ENCODE peak calls at places on chromosomes 1 and 21, in five cellular contexts. One of them, this sample, is unnamed.

GRCh38 chr1:47393141-47393540 is 22.9 kb upstream of the FOXE3 start:
- DNase-seq in adrenal gland: no peak
- DNase-seq in body of pancreas: no peak
- DNase-seq in lower leg skin: peak; percentile 18
- DNase-seq in uterus: no peak
- DNase-seq in this sample: no peak

GRCh38 chr1:217965156-217965786 is 319.8 kb upstream of the RRP15 start:
- DNase-seq in lower leg skin: no peak
- DNase-seq in uterus: no peak
- DNase-seq in body of pancreas: no peak
- DNase-seq in adrenal gland: no peak
- DNase-seq in this sample: no peak

GRCh38 chr1:178810585-178810984 is 60.3 kb downstream of the ANGPTL1 start:
- DNase-seq in body of pancreas: no peak
- DNase-seq in lower leg skin: no peak
- DNase-seq in adrenal gland: no peak
- DNase-seq in uterus: no peak
- DNase-seq in this sample: no peak

GRCh38 chr1:21331752-21332480 is 41.7 kb upstream of the ECE1 start:
- DNase-seq in lower leg skin: no peak
- DNase-seq in uterus: no peak
- DNase-seq in body of pancreas: peak; percentile 9
- DNase-seq in adrenal gland: peak; percentile 40
- DNase-seq in this sample: no peak

GRCh38 chr1:225543350-225543749 is 109.6 kb downstream of the ENAH start:
- DNase-seq in body of pancreas: no peak
- DNase-seq in adrenal gland: no peak
- DNase-seq in uterus: no peak
- DNase-seq in lower leg skin: no peak
- DNase-seq in this sample: no peak

GRCh38 chr1:41492341-41492848 is 7.9 kb upstream of the EDN2 start:
- DNase-seq in lower leg skin: no peak
- DNase-seq in body of pancreas: peak; percentile 50
- DNase-seq in uterus: no peak
- DNase-seq in adrenal gland: no peak
- DNase-seq in this sample: no peak

GRCh38 chr1:93616996-93617669 is 64.5 kb downstream of the BCAR3 start:
- DNase-seq in adrenal gland: peak; percentile 82
- DNase-seq in body of pancreas: peak; percentile 86
- DNase-seq in lower leg skin: no peak
- DNase-seq in uterus: peak; percentile 36
- DNase-seq in this sample: no peak

GRCh38 chr21:46667735-46668380 is 32.4 kb downstream of the PRMT2 start:
- DNase-seq in uterus: no peak
- DNase-seq in lower leg skin: no peak
- DNase-seq in body of pancreas: no peak
- DNase-seq in adrenal gland: no peak
- DNase-seq in this sample: peak; percentile 65

GRCh38 chr1:42679364-42679983 is 2.7 kb upstream of the YBX1 start:
- DNase-seq in body of pancreas: no peak
- DNase-seq in uterus: no peak
- DNase-seq in lower leg skin: no peak
- DNase-seq in adrenal gland: no peak
- DNase-seq in this sample: no peak

GRCh38 chr1:39500862-39501389 is 9.5 kb downstream of the BMP8A start:
- DNase-seq in uterus: no peak
- DNase-seq in lower leg skin: no peak
- DNase-seq in adrenal gland: no peak
- DNase-seq in body of pancreas: no peak
- DNase-seq in this sample: no peak

GRCh38 chr1:152761609-152762213 is 3.9 kb downstream of the KPRP start:
- DNase-seq in lower leg skin: no peak
- DNase-seq in uterus: no peak
- DNase-seq in body of pancreas: no peak
- DNase-seq in adrenal gland: no peak
- DNase-seq in this sample: no peak

GRCh38 chr1:11384170-11384554 is 94.8 kb upstream of the DISP3 start:
- DNase-seq in lower leg skin: no peak
- DNase-seq in uterus: no peak
- DNase-seq in body of pancreas: no peak
- DNase-seq in adrenal gland: no peak
- DNase-seq in this sample: no peak

GRCh38 chr1:17192394-17193221 is 12.3 kb upstream of the PADI1 start:
- DNase-seq in body of pancreas: no peak
- DNase-seq in lower leg skin: peak; percentile 79
- DNase-seq in uterus: no peak
- DNase-seq in adrenal gland: no peak
- DNase-seq in this sample: no peak

GRCh38 chr21:43865471-43866181 is 603 bp downstream of the AGPAT3 start:
- DNase-seq in lower leg skin: no peak
- DNase-seq in adrenal gland: peak; percentile 52
- DNase-seq in uterus: peak; percentile 40
- DNase-seq in body of pancreas: peak; percentile 57
- DNase-seq in this sample: no peak
- TF ChIP-seq POLR2A in lower leg skin: no peak
- TF ChIP-seq POLR2A in adrenal gland: no peak
- TF ChIP-seq POLR2A in uterus: peak; percentile 18
- TF ChIP-seq POLR2A in body of pancreas: no peak
- TF ChIP-seq POLR2A in this sample: no peak

DNA sequence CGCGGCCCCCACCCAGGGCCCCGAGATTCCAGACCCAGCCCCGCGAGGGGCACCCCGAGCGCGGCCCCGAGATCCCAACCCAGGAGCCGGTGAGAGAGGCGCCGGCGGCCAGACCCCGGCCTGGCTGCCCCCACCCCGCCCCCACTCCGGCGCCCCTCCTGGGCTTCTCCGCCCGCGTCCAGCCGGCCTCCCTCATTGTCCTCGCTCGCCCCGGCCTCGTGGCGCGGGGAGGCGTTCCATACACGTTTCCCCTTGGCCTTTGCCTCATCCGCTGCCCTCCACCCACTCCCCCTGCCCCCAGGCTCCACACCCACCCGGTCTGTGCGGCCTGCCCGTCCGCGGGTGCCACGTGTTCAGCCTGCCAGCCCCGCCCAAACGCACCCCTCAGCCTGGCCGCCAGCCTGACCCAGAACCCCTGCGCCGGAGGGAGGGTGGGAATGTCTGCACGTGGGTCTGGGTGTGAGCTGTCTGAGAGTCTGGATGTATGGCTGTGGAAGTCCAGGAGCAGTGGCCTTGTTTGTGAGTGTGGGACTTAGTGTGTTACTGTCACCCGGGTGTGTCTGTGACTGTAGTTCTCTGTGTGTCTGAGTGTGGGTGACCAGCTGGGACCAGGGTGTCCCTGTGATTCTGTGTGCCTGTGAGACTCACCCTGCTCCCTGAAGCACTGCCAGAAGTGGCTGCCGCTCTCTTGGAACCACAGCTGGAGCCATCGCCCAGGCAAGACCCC is 681 bp downstream of the B4GALT2 start:
- DNase-seq in body of pancreas: peak; percentile 88
- DNase-seq in uterus: peak; percentile 42
- DNase-seq in lower leg skin: peak; percentile 90
- DNase-seq in adrenal gland: peak; percentile 58
- DNase-seq in this sample: no peak
- TF ChIP-seq POLR2A in body of pancreas: no peak
- TF ChIP-seq POLR2A in uterus: no peak
- TF ChIP-seq POLR2A in lower leg skin: no peak
- TF ChIP-seq POLR2A in adrenal gland: no peak
- TF ChIP-seq POLR2A in this sample: no peak

GRCh38 chr1:241847796-241848668 is at the start of gene EXO1:
- DNase-seq in uterus: peak; percentile 81
- DNase-seq in adrenal gland: peak; percentile 90
- DNase-seq in body of pancreas: peak; percentile 86
- DNase-seq in lower leg skin: peak; percentile 96
- DNase-seq in this sample: no peak
- TF ChIP-seq POLR2A in uterus: peak; percentile 24
- TF ChIP-seq POLR2A in adrenal gland: no peak
- TF ChIP-seq POLR2A in body of pancreas: no peak
- TF ChIP-seq POLR2A in lower leg skin: no peak
- TF ChIP-seq POLR2A in this sample: no peak

GRCh38 chr1:44799770-44800584 is at the start of gene PLK3:
- DNase-seq in uterus: peak; percentile 99
- DNase-seq in adrenal gland: peak; percentile 99
- DNase-seq in lower leg skin: peak; percentile 99
- DNase-seq in body of pancreas: peak; percentile 99
- DNase-seq in this sample: peak; percentile 100
- TF ChIP-seq POLR2A in uterus: peak; percentile 97
- TF ChIP-seq POLR2A in adrenal gland: peak; percentile 98
- TF ChIP-seq POLR2A in lower leg skin: peak; percentile 65
- TF ChIP-seq POLR2A in body of pancreas: peak; percentile 95
- TF ChIP-seq POLR2A in this sample: peak; percentile 92

DNA sequence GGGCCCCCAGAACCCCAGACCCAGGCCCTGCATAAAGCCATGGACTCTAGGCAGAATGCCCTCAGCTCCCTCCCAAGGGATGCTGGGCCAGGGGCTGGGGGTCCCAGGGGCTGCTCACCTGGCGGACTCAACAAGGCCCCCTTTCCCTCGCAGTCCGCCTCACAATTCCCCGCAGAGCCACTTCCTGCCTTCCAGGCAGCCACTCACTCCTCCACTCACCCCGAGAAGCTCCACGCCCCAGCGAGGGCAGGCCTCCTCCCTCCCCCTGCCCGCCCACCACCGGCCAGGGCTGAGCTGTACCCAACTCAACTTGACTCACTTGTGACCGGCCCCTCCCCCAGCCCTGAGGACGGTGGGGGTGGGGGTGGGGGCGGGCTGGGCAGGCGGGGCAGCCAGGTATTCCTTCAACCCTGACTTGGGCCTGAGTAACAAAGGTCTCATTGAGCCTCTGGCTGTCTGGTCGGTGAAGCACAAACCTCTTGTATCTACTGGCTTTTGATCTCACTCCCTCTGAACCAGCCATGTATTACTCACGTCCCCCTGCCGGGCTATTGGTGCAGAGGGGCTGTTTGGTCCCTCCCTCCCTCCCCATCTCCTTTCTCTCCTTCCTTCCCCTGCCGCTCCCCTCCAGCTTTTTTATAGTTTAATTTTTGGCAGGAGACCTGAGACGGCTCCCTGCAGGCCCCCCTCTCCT is 5.9 kb downstream of the BLACAT1 start:
- DNase-seq in uterus: no peak
- DNase-seq in adrenal gland: no peak
- DNase-seq in body of pancreas: peak; percentile 66
- DNase-seq in lower leg skin: no peak
- DNase-seq in this sample: no peak
- TF ChIP-seq POLR2A in uterus: no peak
- TF ChIP-seq POLR2A in adrenal gland: no peak
- TF ChIP-seq POLR2A in body of pancreas: no peak
- TF ChIP-seq POLR2A in lower leg skin: no peak
- TF ChIP-seq POLR2A in this sample: no peak

DNA sequence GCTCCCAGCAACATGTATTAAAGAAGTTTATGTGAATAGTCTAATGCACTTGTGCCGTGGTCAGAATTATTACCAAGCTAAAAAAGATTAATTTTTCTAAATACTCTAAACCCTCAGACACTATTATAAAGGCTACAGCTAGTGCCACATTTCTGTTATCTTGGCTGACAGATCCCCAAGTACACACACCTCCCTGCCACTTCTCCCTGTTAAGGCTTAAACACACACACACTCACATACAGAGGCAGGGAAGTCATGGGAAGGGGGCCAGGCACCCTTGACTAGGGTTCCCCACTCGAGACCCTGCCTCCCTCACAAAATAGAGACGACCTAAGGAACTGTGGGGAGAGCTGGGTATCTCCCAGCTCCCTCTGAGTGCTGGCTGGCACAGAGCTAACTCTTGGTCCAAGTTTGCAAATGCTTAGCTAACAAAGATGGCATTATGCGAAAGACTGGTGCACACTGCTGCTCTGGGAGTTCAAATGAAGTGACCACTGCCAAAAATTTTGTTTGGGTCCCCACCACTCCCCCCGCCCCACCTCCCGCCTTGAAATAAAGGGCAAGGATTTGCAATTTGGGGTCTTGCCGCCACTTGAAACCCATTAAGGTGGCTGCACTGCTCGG is 9.8 kb downstream of the SSBP3 start:
- DNase-seq in lower leg skin: no peak
- DNase-seq in adrenal gland: no peak
- DNase-seq in uterus: no peak
- DNase-seq in body of pancreas: peak; percentile 34
- DNase-seq in this sample: no peak
- TF ChIP-seq POLR2A in lower leg skin: no peak
- TF ChIP-seq POLR2A in adrenal gland: no peak
- TF ChIP-seq POLR2A in uterus: no peak
- TF ChIP-seq POLR2A in body of pancreas: no peak
- TF ChIP-seq POLR2A in this sample: no peak

GRCh38 chr1:9687876-9688582 is 36.5 kb downstream of the PIK3CD start:
- DNase-seq in lower leg skin: no peak
- DNase-seq in uterus: peak; percentile 27
- DNase-seq in body of pancreas: peak; percentile 36
- DNase-seq in adrenal gland: no peak
- DNase-seq in this sample: no peak

GRCh38 chr1:9689011-9689706 is 37.6 kb downstream of the PIK3CD start:
- DNase-seq in adrenal gland: peak; percentile 68
- DNase-seq in lower leg skin: peak; percentile 96
- DNase-seq in body of pancreas: peak; percentile 91
- DNase-seq in uterus: peak; percentile 80
- DNase-seq in this sample: no peak

GRCh38 chr1:9688599-9688998 is 37.1 kb downstream of the PIK3CD start:
- DNase-seq in body of pancreas: no peak
- DNase-seq in lower leg skin: no peak
- DNase-seq in uterus: no peak
- DNase-seq in adrenal gland: no peak
- DNase-seq in this sample: no peak

GRCh38 chr1:9685833-9686232 is 34.3 kb downstream of the PIK3CD start:
- DNase-seq in adrenal gland: no peak
- DNase-seq in body of pancreas: no peak
- DNase-seq in uterus: no peak
- DNase-seq in lower leg skin: no peak
- DNase-seq in this sample: no peak

GRCh38 chr1:9687120-9687875 is 35.8 kb downstream of the PIK3CD start:
- DNase-seq in body of pancreas: peak; percentile 80
- DNase-seq in adrenal gland: peak; percentile 38
- DNase-seq in uterus: peak; percentile 63
- DNase-seq in lower leg skin: peak; percentile 87
- DNase-seq in this sample: no peak
- TF ChIP-seq POLR2A in body of pancreas: no peak
- TF ChIP-seq POLR2A in adrenal gland: no peak
- TF ChIP-seq POLR2A in uterus: no peak
- TF ChIP-seq POLR2A in lower leg skin: no peak
- TF ChIP-seq POLR2A in this sample: no peak

This sample was measured in vagina.